ENCODE peak calls at places on chromosomes 11 and 22, in eight cellular contexts. U is COR-L47; Y is H7; A is activated CD4-positive, alpha-beta T cell treated with anti-CD3 and anti-CD28 coated beads, Interleukin-2, amount 50 U/mL, for 1 hour; Q is stimulated activated effector memory CD8-positive, alpha-beta T cell treated with anti-CD3 and anti-CD28 coated beads, Interleukin-12 subunit alpha, Interleukin-12 subunit beta, amount 100 ng/mL, for 72 hours; E is cardiac fibroblast; G is colonic mucosa; H is transverse colon. F is an unnamed sample.
A peak's percentile ranks its signal among the peaks of the same experiment; 100 is the strongest.

GRCh38 chr22:50671641-50672040 is 982 bp upstream of the SHANK3 start:
- DNase-seq in U (no peak), E (no peak), A (no peak), Y (peak; percentile 49), H (no peak), Q (no peak), G (no peak), F (no peak)

GRCh38 chr11:64759722-64760719 is at the start of gene PYGM:
- DNase-seq in G (peak; percentile 45), Y (peak; percentile 96), A (no peak), Q (no peak), E (peak; percentile 94), U (no peak), H (no peak), F (no peak)

GRCh38 chr11:26227311-26227710 is 104.6 kb upstream of the ANO3 start:
- DNase-seq in H (no peak), U (peak; percentile 3), E (peak; percentile 87), Y (no peak), A (no peak), Q (no peak), G (no peak), F (no peak)

GRCh38 chr11:69893631-69894030 is 74.4 kb upstream of the FGF3 start:
- DNase-seq in H (no peak), Q (no peak), Y (no peak), G (no peak), U (no peak), E (no peak), A (no peak), F (no peak)

GRCh38 chr22:21455334-21456089 is 11.7 kb upstream of the TMEM191C start:
- DNase-seq in E (no peak), G (no peak), Y (no peak), H (no peak), A (no peak), U (no peak), Q (no peak), F (no peak)

GRCh38 chr11:2562181-2562581 is 117.4 kb downstream of the KCNQ1 start:
- DNase-seq in A (no peak), H (peak; percentile 8), Q (no peak), U (no peak), E (no peak), G (no peak), Y (no peak), F (no peak)

GRCh38 chr11:44016129-44016528 is 31.7 kb upstream of the ACCSL start:
- DNase-seq in Q (no peak), E (peak; percentile 80), H (no peak), U (no peak), A (no peak), Y (peak; percentile 7), G (no peak), F (no peak)

GRCh38 chr22:22787805-22788459 is 99.7 kb upstream of the IGLL5 start:
- DNase-seq in Y (peak; percentile 85), H (peak; percentile 69), Q (peak; percentile 62), G (peak; percentile 70), U (peak; percentile 39), E (peak; percentile 60), A (peak; percentile 70), F (peak; percentile 25)

GRCh38 chr11:131408011-131408640 is 37.7 kb downstream of the NTM start:
- DNase-seq in H (no peak), Q (no peak), A (no peak), E (peak; percentile 49), U (no peak), Y (peak; percentile 64), G (no peak), F (no peak)

GRCh38 chr11:117618956-117619355 is 178.1 kb downstream of the DSCAML1 start:
- DNase-seq in Y (peak; percentile 78), G (no peak), U (no peak), Q (no peak), E (no peak), A (no peak), H (no peak), F (peak; percentile 79)

GRCh38 chr11:46601129-46601528 is 7.3 kb upstream of the AMBRA1 start:
- DNase-seq in E (peak; percentile 33), Q (no peak), U (no peak), Y (no peak), H (no peak), G (no peak), A (no peak), F (no peak)

GRCh38 chr11:1460396-1460795 is 26.2 kb downstream of the MOB2 start:
- DNase-seq in H (peak; percentile 57), Q (no peak), Y (no peak), G (peak; percentile 48), E (peak; percentile 57), U (no peak), A (no peak), F (no peak)

GRCh38 chr11:88297320-88298263 is 39.9 kb downstream of the CTSC start:
- DNase-seq in Q (no peak), Y (no peak), E (peak; percentile 18), G (no peak), H (no peak), U (peak; percentile 32), A (no peak), F (no peak)

GRCh38 chr11:67283490-67283963 is 5.6 kb upstream of the ANKRD13D start:
- DNase-seq in Y (no peak), U (no peak), A (no peak), E (no peak), Q (no peak), G (no peak), H (no peak), F (no peak)

GRCh38 chr11:1208361-1209261 is 14.3 kb upstream of the MUC5B start:
- DNase-seq in H (peak; percentile 4), Y (peak; percentile 41), G (no peak), A (no peak), E (no peak), U (no peak), Q (no peak), F (no peak)

GRCh38 chr11:103055174-103055890 is 36.6 kb downstream of the DCUN1D5 start:
- DNase-seq in A (no peak), U (peak; percentile 46), Q (no peak), G (no peak), Y (no peak), H (no peak), E (peak; percentile 63), F (no peak)

GRCh38 chr11:106551744-106552671 is 466.3 kb downstream of the GUCY1A2 start:
- DNase-seq in H (no peak), U (no peak), Y (peak; percentile 3), Q (no peak), G (no peak), E (no peak), A (no peak), F (no peak)

GRCh38 chr22:24247011-24247507 is 2.2 kb upstream of the GGT5 start:
- DNase-seq in H (no peak), Q (no peak), A (no peak), E (peak; percentile 50), G (no peak), U (no peak), Y (peak; percentile 21), F (no peak)

GRCh38 chr22:40485813-40486610 is 115.6 kb downstream of the SGSM3 start:
- DNase-seq in G (no peak), Y (no peak), H (no peak), E (no peak), U (no peak), A (no peak), Q (no peak), F (no peak)

GRCh38 chr11:9125185-9125886 is 33.9 kb upstream of the SCUBE2 start:
- DNase-seq in E (no peak), U (no peak), H (no peak), Q (no peak), A (no peak), G (no peak), Y (no peak), F (no peak)

GRCh38 chr11:94866936-94867795 is 99.0 kb downstream of the AMOTL1 start:
- DNase-seq in E (no peak), U (no peak), Y (no peak), A (no peak), Q (no peak), H (no peak), G (no peak), F (no peak)

GRCh38 chr11:8777907-8778767 is 95.5 kb downstream of the RPL27A start:
- DNase-seq in E (peak; percentile 48), U (peak; percentile 60), Y (no peak), G (no peak), A (no peak), Q (no peak), H (peak; percentile 33), F (no peak)

GRCh38 chr11:83063073-83063754 is 8.5 kb downstream of the RAB30 start:
- DNase-seq in H (no peak), A (no peak), E (peak; percentile 55), G (no peak), Q (no peak), U (no peak), Y (no peak), F (no peak)

GRCh38 chr11:92225563-92226308 is 1.1 kb downstream of the FAT3 start:
- DNase-seq in Q (no peak), U (peak; percentile 33), E (no peak), H (no peak), Y (peak; percentile 73), G (peak; percentile 17), A (no peak), F (peak; percentile 55)

GRCh38 chr11:61297741-61298140 is 2.6 kb upstream of the VWCE start:
- DNase-seq in Q (no peak), G (no peak), Y (no peak), E (peak; percentile 97), H (no peak), A (no peak), U (no peak), F (no peak)

GRCh38 chr11:104992781-104993180 is 24.4 kb upstream of the CASP4 start:
- DNase-seq in G (no peak), A (no peak), Q (no peak), Y (no peak), H (no peak), E (no peak), U (no peak), F (no peak)